ENCODE peak calls at places on chromosomes 5 and 9, in eight cellular contexts. W, G, R, M, J, Q, C and O are unnamed samples.

GRCh38 chr9:7760014-7760415 is 39.6 kb downstream of the DMAC1 start:
- DNase-seq in W (no peak), J (no peak), R (no peak), C (no peak), Q (no peak), M (no peak), G (no peak), O (no peak)

GRCh38 chr5:88743231-88743879 is 139.6 kb downstream of the MEF2C start:
- DNase-seq in R (no peak), C (no peak), M (no peak), Q (no peak), G (no peak), W (no peak), J (no peak), O (no peak)

GRCh38 chr9:1875921-1876448 is 139.2 kb upstream of the SMARCA2 start:
- DNase-seq in W (no peak), G (no peak), R (peak), J (no peak), M (no peak), C (no peak), Q (no peak), O (no peak)

GRCh38 chr5:172178301-172179031 is 9.6 kb downstream of the STK10 start:
- DNase-seq in J (no peak), G (peak), R (no peak), M (no peak), W (no peak), Q (peak), C (no peak), O (no peak)

GRCh38 chr5:89996892-89997291 is 412.7 kb downstream of the CETN3 start:
- DNase-seq in W (no peak), R (no peak), C (no peak), M (no peak), J (no peak), G (no peak), Q (no peak), O (no peak)

GRCh38 chr9:122234022-122234748 is 5.4 kb upstream of the LHX6 start:
- DNase-seq in Q (no peak), R (no peak), J (no peak), C (no peak), W (no peak), M (no peak), G (no peak), O (no peak)

GRCh38 chr9:70586506-70586905 is 172.0 kb upstream of the KLF9 start:
- DNase-seq in G (no peak), W (no peak), C (no peak), M (no peak), Q (no peak), J (no peak), R (no peak), O (no peak)

GRCh38 chr5:172645271-172645670 is 4.2 kb downstream of the NEURL1B start:
- DNase-seq in Q (no peak), G (no peak), M (no peak), C (no peak), W (no peak), J (no peak), R (no peak), O (no peak)

GRCh38 chr9:110886832-110887231 is 151.4 kb downstream of the LPAR1 start:
- DNase-seq in G (no peak), Q (no peak), R (no peak), M (no peak), C (no peak), W (no peak), J (no peak), O (no peak)

GRCh38 chr9:72363908-72364678 is 915 bp downstream of the ZFAND5 start:
- DNase-seq in Q (peak), R (peak), W (peak), G (peak), J (peak), C (peak), M (peak), O (peak)

GRCh38 chr5:79069488-79070001 is at the start of the genes BHMT2 and DMGDH:
- DNase-seq in M (peak), Q (no peak), C (no peak), W (no peak), R (peak), J (no peak), G (no peak), O (peak)

GRCh38 chr5:58135571-58136335 is 324.1 kb downstream of the PLK2 start:
- DNase-seq in Q (no peak), R (no peak), J (no peak), C (no peak), M (no peak), W (no peak), G (no peak), O (no peak)

DNA sequence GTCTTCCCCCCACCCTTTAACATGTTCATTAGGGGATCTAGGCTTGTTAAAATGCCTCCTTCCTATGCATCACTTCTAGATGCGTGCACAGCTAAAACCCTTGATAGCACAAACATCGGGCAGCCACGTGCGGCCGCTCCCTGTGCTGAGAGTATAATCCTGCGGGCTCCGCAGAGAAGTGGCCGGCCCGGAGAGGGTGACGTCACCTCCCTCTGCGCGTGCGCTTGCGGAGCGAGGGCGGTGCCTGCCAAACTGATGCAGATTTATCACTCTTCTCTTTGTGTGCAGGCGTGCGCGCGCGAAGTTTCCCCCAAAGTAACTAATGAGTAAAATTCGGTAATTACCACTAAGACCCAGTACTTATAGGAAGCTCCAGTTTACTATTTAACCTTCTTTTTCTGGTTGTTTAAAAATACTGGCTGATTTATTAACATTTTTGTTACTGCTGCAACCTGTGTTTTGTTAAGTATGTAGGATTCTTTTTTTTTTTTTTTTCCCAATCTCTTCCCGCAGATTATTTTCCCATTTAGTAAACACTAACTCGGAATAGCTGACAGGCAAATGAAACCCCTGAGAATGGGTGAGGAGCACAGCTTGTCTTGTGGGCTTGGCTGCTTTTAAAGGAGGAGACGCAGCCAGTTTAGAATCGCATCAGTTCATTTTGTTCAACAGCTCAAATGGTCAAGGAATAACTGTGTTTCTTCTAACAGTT is 121.6 kb downstream of the TRIO start:
- DNase-seq in J (peak), C (peak), R (peak), Q (peak), G (peak), M (peak), W (peak), O (peak)
- TF ChIP-seq POLR2AphosphoS5 in J (no peak), C (peak), R (no peak), Q (peak), G (peak), M (peak), W (peak), O (peak)

GRCh38 chr9:87606921-87607521 is 109.4 kb downstream of the DAPK1 start:
- DNase-seq in R (no peak), J (no peak), M (no peak), W (no peak), G (no peak), Q (no peak), C (no peak), O (no peak)
- TF ChIP-seq POLR2AphosphoS5 in R (no peak), J (no peak), M (no peak), W (no peak), G (no peak), Q (no peak), C (no peak), O (no peak)

GRCh38 chr5:104733063-104733719 is 1170.6 kb upstream of the NUDT12 start:
- DNase-seq in W (no peak), M (no peak), Q (no peak), R (no peak), J (no peak), C (no peak), G (no peak), O (no peak)
- TF ChIP-seq POLR2AphosphoS5 in W (no peak), M (no peak), Q (no peak), R (no peak), J (no peak), C (no peak), G (no peak), O (no peak)

GRCh38 chr5:150780816-150781221 is 2.3 kb downstream of the SMIM3 start:
- DNase-seq in Q (no peak), J (no peak), C (peak), R (no peak), G (no peak), W (no peak), M (no peak), O (no peak)

GRCh38 chr5:150781706-150782614 is 3.4 kb downstream of the SMIM3 start:
- DNase-seq in Q (peak), G (no peak), R (no peak), J (no peak), M (no peak), W (peak), C (peak), O (peak)

GRCh38 chr5:150778517-150779396 is at the start of gene SMIM3:
- DNase-seq in Q (peak), G (peak), C (peak), R (no peak), J (peak), W (peak), M (peak), O (peak)

GRCh38 chr5:150779397-150780179 is 1.0 kb downstream of the SMIM3 start:
- DNase-seq in R (no peak), J (no peak), Q (no peak), G (no peak), W (no peak), M (no peak), C (no peak), O (no peak)

GRCh38 chr5:150780180-150780692 is 1.7 kb downstream of the SMIM3 start:
- DNase-seq in Q (peak), C (no peak), J (no peak), G (peak), R (no peak), W (no peak), M (no peak), O (no peak)
- TF ChIP-seq POLR2AphosphoS5 in Q (peak), C (peak), J (no peak), G (peak), R (no peak), W (peak), M (no peak), O (no peak)

GRCh38 chr9:115208503-115208902 is 90.5 kb upstream of the TNC start:
- DNase-seq in M (no peak), R (no peak), W (no peak), J (no peak), Q (no peak), G (no peak), C (no peak), O (no peak)

GRCh38 chr9:115204827-115205506 is 87.0 kb upstream of the TNC start:
- DNase-seq in W (no peak), J (no peak), M (no peak), R (no peak), G (no peak), Q (no peak), C (no peak), O (no peak)

GRCh38 chr9:115209601-115210306 is 91.8 kb upstream of the TNC start:
- DNase-seq in W (no peak), M (no peak), C (no peak), G (no peak), J (no peak), R (no peak), Q (no peak), O (no peak)

GRCh38 chr9:115210699-115211098 is 92.7 kb upstream of the TNC start:
- DNase-seq in M (no peak), C (no peak), G (no peak), Q (no peak), R (no peak), W (no peak), J (no peak), O (no peak)

DNA sequence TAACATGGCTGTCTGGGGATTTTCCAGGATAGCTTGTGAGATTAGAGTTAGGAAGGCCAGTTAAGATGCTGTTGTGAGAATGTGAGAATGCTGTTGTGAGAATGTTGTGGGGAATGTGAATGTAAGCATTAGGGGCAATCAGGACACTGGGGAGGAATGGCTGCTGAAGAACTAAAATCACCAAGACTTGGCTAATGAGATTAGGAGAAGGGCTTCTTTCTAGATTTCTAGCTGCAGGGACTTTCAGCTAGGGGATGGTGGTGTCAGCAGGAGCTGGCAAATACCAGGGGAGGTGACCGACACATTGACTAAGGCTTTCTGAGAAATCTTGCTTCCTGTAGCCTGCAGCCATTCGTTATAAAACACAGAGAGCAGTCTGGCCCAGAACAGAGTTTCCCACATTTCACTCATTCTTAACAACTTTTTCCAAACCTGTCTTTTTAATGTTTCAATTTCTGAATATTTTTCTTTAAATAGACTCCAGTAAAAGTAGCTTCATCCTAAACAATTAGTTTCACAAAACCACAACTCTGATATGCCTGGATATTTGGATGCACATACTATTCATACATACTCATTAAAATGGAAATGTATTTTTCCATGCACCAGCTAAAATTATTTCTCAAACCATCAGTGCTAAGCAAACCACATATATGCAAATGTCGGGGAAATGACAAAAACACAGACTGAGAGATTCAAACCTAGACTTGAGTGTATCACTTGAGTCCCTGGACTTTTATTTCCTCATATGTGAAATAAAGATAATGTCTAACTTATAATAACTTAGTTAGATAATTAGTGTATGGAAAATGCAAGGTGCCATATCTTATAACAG is 89.3 kb upstream of the TNC start:
- DNase-seq in G (no peak), R (no peak), M (no peak), Q (no peak), W (no peak), C (no peak), J (no peak), O (no peak)
- TF ChIP-seq POLR2AphosphoS5 in G (no peak), R (no peak), M (no peak), Q (no peak), W (no peak), C (no peak), J (no peak), O (no peak)

DNA sequence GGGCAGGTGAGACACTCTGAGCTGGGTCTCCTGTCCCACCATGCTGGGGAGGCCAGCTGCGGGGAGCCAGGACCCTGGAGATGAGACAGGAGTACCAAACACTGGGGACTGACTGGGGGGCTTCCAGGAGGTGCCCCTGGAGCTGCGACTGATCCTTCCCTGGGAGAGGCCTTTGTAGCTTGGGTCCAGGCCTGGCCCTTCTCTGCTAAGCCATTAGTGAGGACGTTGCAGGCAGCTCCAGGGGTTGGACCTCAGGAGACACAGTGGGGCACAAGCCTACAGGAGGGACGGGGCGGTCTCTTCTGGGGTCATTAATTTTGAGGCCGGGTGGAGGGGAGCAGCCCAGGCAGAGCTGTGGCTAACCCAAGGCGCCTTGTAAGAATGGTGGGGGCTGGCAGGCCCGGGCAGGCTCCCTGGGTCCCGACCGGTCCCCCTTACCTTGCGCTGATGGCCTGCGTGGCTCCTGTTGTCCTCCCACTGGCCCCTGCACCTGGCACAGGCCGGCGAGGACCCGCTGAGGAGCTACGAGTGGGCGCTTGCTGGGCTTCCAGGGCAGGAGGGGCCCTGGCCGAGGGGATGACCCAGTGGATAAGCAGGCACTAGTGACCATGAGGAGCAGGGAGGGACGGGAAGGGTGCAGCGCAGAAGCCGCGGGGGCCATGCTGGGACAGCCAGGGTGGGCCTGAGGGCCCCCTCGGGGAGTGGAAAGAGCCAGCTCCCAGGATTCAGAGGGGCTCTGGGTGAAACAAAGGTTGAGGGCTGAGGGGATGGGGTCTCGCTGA is 5.1 kb downstream of the MRPS2 start:
- DNase-seq in J (no peak), M (no peak), Q (no peak), C (no peak), R (no peak), G (no peak), W (no peak), O (no peak)
- TF ChIP-seq POLR2AphosphoS5 in J (no peak), M (no peak), Q (no peak), C (no peak), R (no peak), G (no peak), W (no peak), O (no peak)

DNA sequence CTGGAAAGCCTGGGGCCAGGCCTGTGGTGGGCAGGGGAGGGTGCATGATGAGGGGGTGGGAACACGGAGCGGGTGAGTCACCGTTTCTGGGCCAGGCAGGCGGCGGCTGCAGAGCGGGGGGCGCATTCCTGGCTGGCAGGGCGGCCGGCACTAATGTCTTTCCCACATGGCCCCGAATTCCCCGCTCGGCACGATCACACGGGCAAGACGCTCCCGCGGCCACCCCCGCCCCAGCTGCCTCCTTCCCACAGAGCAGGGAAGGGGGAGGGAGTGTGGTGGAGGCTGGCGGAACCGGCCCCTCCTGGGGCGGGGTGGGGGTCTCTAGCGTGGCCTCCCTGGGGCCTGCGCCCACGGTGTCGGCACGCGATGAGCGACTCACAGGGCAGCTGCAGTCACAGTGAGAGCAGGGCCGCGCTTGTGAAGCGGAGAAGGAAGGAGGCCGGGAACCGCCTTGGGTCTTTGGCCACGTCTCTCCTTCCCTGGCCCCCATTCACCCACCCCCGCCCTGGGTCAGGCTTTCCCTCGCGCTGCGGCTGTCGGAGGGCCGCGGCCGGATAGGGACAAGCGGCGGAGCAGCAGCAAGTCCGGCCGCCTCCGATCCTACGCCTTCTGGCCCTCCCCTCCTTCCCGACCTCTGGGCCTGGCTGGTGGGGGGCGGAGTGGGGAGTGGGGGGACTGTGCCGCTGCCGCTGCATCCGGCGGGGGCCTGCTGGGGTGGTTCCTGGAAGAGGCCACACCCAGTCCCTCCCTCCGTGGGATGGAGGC is 48.9 kb downstream of the CXXC5 start:
- DNase-seq in G (peak), Q (peak), M (peak), C (peak), W (peak), R (peak), J (no peak), O (peak)
- TF ChIP-seq POLR2AphosphoS5 in G (no peak), Q (peak), M (peak), C (no peak), W (no peak), R (no peak), J (no peak), O (peak)

GRCh38 chr5:135887881-135888614 is 7.6 kb downstream of the IL9 start:
- DNase-seq in W (no peak), M (peak), G (no peak), R (no peak), J (peak), Q (no peak), C (no peak), O (peak)
- TF ChIP-seq POLR2AphosphoS5 in W (no peak), M (no peak), G (no peak), R (no peak), J (no peak), Q (no peak), C (no peak), O (no peak)

GRCh38 chr9:135480071-135480941 is 724 bp downstream of the PPP1R26 start:
- DNase-seq in R (no peak), M (peak), J (no peak), G (no peak), W (no peak), Q (peak), C (no peak), O (peak)
- TF ChIP-seq POLR2AphosphoS5 in R (no peak), M (peak), J (no peak), G (no peak), W (no peak), Q (no peak), C (no peak), O (peak)

GRCh38 chr5:65811895-65812294 is 89.9 kb downstream of the NLN start:
- DNase-seq in C (no peak), J (no peak), M (no peak), G (no peak), W (no peak), Q (peak), R (no peak), O (no peak)
- TF ChIP-seq POLR2AphosphoS5 in C (no peak), J (no peak), M (no peak), G (no peak), W (no peak), Q (peak), R (no peak), O (no peak)